ENCODE peak calls at places on chromosomes 13 and 19, in four cellular contexts. S is HFFc6; L is stimulated activated CD8-positive, alpha-beta memory T cell treated with anti-CD3 and anti-CD28 coated beads, Interleukin-4, amount 100 ng/mL, for 1 hour; G is HT1080. F is an unnamed sample.

GRCh38 chr13:46288570-46289259 is 77.0 kb downstream of the LRRC63 start:
- DNase-seq in G (peak; percentile 70), L (no peak), S (peak; percentile 46), F (peak; percentile 9)

GRCh38 chr19:7533281-7533819 is 2.2 kb upstream of the PNPLA6 start:
- DNase-seq in G (no peak), L (no peak), S (peak; percentile 79), F (no peak)

GRCh38 chr19:17281391-17282304 is at the start of gene ANKLE1:
- DNase-seq in L (no peak), G (no peak), S (no peak), F (no peak)

GRCh38 chr19:58572818-58573657 is at the start of gene MZF1:
- DNase-seq in G (peak; percentile 100), L (peak; percentile 100), S (peak; percentile 100), F (peak; percentile 99)

GRCh38 chr19:1651548-1652394 is 644 bp downstream of the TCF3 start:
- DNase-seq in G (no peak), L (no peak), S (no peak), F (no peak)

GRCh38 chr13:55440465-55441085 is 1700.1 kb upstream of the PRR20A start:
- DNase-seq in L (no peak), G (no peak), S (no peak), F (no peak)

GRCh38 chr19:12996542-12997094 is 1.3 kb downstream of the NFIX start:
- DNase-seq in S (peak; percentile 23), G (no peak), L (no peak), F (no peak)

GRCh38 chr13:90533866-90534265 is 813.6 kb upstream of the MIR17HG start:
- DNase-seq in S (no peak), L (no peak), G (no peak), F (no peak)

F was measured in RCC 7860.